ENCODE peak calls at places on chromosomes 3 and 15, in seven cellular contexts. A is WTC11; K is body of pancreas; U is cardiac muscle cell; M is NAMALWA; O is stimulated activated CD8-positive, alpha-beta memory T cell treated with anti-CD3 and anti-CD28 coated beads, Interleukin-15, amount 100 ng/mL, for 48 hours; P is HuH-7.5. Q is an unnamed sample.
A peak's percentile ranks its signal among the peaks of the same experiment; 100 is the strongest.

GRCh38 chr3:131501949-131502348 is 822 bp downstream of the MRPL3 start:
- DNase-seq in K (no peak), O (no peak), U (peak; percentile 1), A (no peak), M (peak; percentile 46), P (no peak), Q (peak; percentile 12)

GRCh38 chr15:77907824-77908751 is 169.4 kb downstream of the TBC1D2B start:
- DNase-seq in U (peak; percentile 71), K (peak; percentile 71), O (peak; percentile 38), P (peak; percentile 77), A (peak; percentile 85), M (peak; percentile 71), Q (peak; percentile 70)

GRCh38 chr3:81643721-81644120 is 117.7 kb downstream of the GBE1 start:
- DNase-seq in U (peak; percentile 60), K (no peak), A (no peak), M (peak; percentile 3), O (no peak), P (no peak), Q (peak; percentile 41)

GRCh38 chr3:22157848-22158247 is 406.8 kb upstream of the ZNF385D start:
- DNase-seq in P (no peak), U (no peak), O (no peak), K (no peak), A (no peak), M (no peak), Q (no peak)

GRCh38 chr3:117735481-117736101 is 1026.0 kb downstream of the TUSC7 start:
- DNase-seq in M (no peak), O (no peak), P (no peak), K (no peak), U (no peak), A (no peak), Q (no peak)

GRCh38 chr3:67715911-67716310 is 61.5 kb upstream of the SUCLG2 start:
- DNase-seq in P (no peak), A (no peak), O (no peak), U (no peak), M (no peak), K (no peak), Q (no peak)

GRCh38 chr3:51813539-51813938 is 34.5 kb upstream of the IQCF6 start:
- DNase-seq in O (no peak), M (no peak), K (peak; percentile 29), A (no peak), P (no peak), U (no peak), Q (peak; percentile 90)

GRCh38 chr15:91795281-91795680 is 58.2 kb upstream of the SLCO3A1 start:
- DNase-seq in A (no peak), P (no peak), O (no peak), K (no peak), M (no peak), U (no peak), Q (no peak)

GRCh38 chr3:98945006-98945626 is 43.6 kb upstream of the DCBLD2 start:
- DNase-seq in O (no peak), M (no peak), K (no peak), U (peak; percentile 65), P (no peak), A (no peak), Q (no peak)

GRCh38 chr15:98881526-98882517 is 125.8 kb downstream of the PGPEP1L start:
- DNase-seq in O (no peak), U (peak; percentile 68), K (peak; percentile 36), M (peak; percentile 80), P (no peak), A (no peak), Q (peak; percentile 85)

Q was measured in SJCRH30.